ENCODE peak calls at places on chromosomes 13 and 19, in five cellular contexts. J is heart right ventricle, N is colonic mucosa, K is fibroblast of lung, W is aorta. Q is an unnamed sample.

GRCh38 chr19:30518965-30519606 is 146.9 kb downstream of the ZNF536 start:
- DNase-seq in N (no peak), J (no peak), K (no peak), W (no peak), Q (no peak)

GRCh38 chr19:35955881-35956634 is 19.9 kb downstream of the LRFN3 start:
- DNase-seq in K (no peak), N (no peak), J (no peak), W (no peak), Q (no peak)

GRCh38 chr19:35462476-35462953 is 14.5 kb downstream of the FFAR2 start:
- DNase-seq in K (no peak), W (no peak), J (no peak), N (peak; percentile 27), Q (no peak)

GRCh38 chr13:38735655-38736440 is 49.0 kb downstream of the FREM2 start:
- DNase-seq in N (no peak), J (no peak), W (no peak), K (no peak), Q (no peak)

GRCh38 chr19:1883784-1884183 is 1.5 kb downstream of the ABHD17A start:
- DNase-seq in J (no peak), N (no peak), K (no peak), W (no peak), Q (no peak)

GRCh38 chr19:46962030-46962570 is 57.5 kb upstream of the NPAS1 start:
- DNase-seq in N (no peak), K (no peak), J (no peak), W (no peak), Q (no peak)

GRCh38 chr13:98988277-98988676 is 10.4 kb upstream of the DOCK9 start:
- DNase-seq in W (no peak), N (no peak), K (no peak), J (no peak), Q (no peak)

GRCh38 chr13:94112227-94112626 is 367.3 kb downstream of the DCT start:
- DNase-seq in N (no peak), W (no peak), J (peak; percentile 6), K (peak; percentile 95), Q (no peak)

GRCh38 chr13:98187155-98187726 is 10.2 kb upstream of the RNF113B start:
- DNase-seq in N (no peak), J (no peak), W (no peak), K (no peak), Q (no peak)

GRCh38 chr13:67048793-67049150 is 181.4 kb downstream of the PCDH9 start:
- DNase-seq in W (no peak), J (peak; percentile 3), N (no peak), K (peak; percentile 87), Q (no peak)

GRCh38 chr19:42053037-42053935 is 16.7 kb downstream of the GRIK5 start:
- DNase-seq in J (no peak), W (no peak), K (no peak), N (no peak), Q (no peak)

GRCh38 chr13:50921706-50922105 is 12.1 kb downstream of the RNASEH2B start:
- DNase-seq in N (no peak), J (no peak), K (no peak), W (no peak), Q (no peak)

GRCh38 chr13:99577934-99578917 is 77.0 kb downstream of the TM9SF2 start:
- DNase-seq in N (no peak), J (no peak), W (no peak), K (peak; percentile 34), Q (no peak)

GRCh38 chr19:35320285-35320706 is 8.7 kb upstream of the CD22 start:
- DNase-seq in K (no peak), J (no peak), W (no peak), N (no peak), Q (no peak)

GRCh38 chr13:110304256-110304655 is 2.7 kb downstream of the COL4A1 start:
- DNase-seq in K (peak; percentile 84), W (no peak), N (no peak), J (no peak), Q (no peak)

GRCh38 chr19:34044011-34044410 is 128.3 kb upstream of the LSM14A start:
- DNase-seq in N (no peak), W (no peak), K (no peak), J (no peak), Q (no peak)

GRCh38 chr19:8577247-8577646 is at the start of gene MYO1F:
- DNase-seq in W (no peak), K (no peak), J (peak; percentile 47), N (peak; percentile 53), Q (peak; percentile 83)

GRCh38 chr19:53951436-53951835 is 11.3 kb upstream of the CACNG8 start:
- DNase-seq in K (no peak), W (no peak), J (no peak), N (no peak), Q (peak; percentile 2)

GRCh38 chr19:49638360-49638759 is 1.6 kb downstream of the RRAS start:
- DNase-seq in W (no peak), N (peak; percentile 42), K (no peak), J (peak; percentile 32), Q (no peak)

GRCh38 chr19:33133438-33134031 is 1.6 kb downstream of the WDR88 start:
- DNase-seq in K (peak; percentile 51), N (no peak), J (no peak), W (no peak), Q (no peak)

GRCh38 chr19:4097501-4097900 is 26.4 kb downstream of the MAP2K2 start:
- DNase-seq in J (peak; percentile 43), W (peak; percentile 87), K (no peak), N (no peak), Q (no peak)

GRCh38 chr19:7478173-7478842 is 10.5 kb downstream of the PEX11G start:
- DNase-seq in J (no peak), N (no peak), W (no peak), K (no peak), Q (no peak)

GRCh38 chr13:78875792-78876580 is 217.0 kb upstream of the OBI1 start:
- DNase-seq in J (no peak), W (no peak), K (no peak), N (no peak), Q (no peak)

GRCh38 chr13:97324115-97324514 is 102.0 kb downstream of the MBNL2 start:
- DNase-seq in J (no peak), W (no peak), N (no peak), K (no peak), Q (no peak)

GRCh38 chr13:112077729-112078128 is 10.8 kb downstream of the SOX1 start:
- DNase-seq in K (no peak), W (no peak), J (no peak), N (no peak), Q (no peak)
- H3K27me3 ChIP-seq in K (peaks cover 8% of the 10 kb centered on the region), W (no peaks in the 10 kb centered on the region), J (peaks cover 32% of the 10 kb centered on the region), N (peaks cover 45% of the 10 kb centered on the region), Q (peaks cover 77% of the 10 kb centered on the region)

GRCh38 chr19:28118235-28118634 is 1094.7 kb downstream of the UQCRFS1 start:
- DNase-seq in W (no peak), N (no peak), J (no peak), K (no peak), Q (no peak)
- H3K4me1 ChIP-seq in W (no peaks in the 10 kb centered on the region), N (no peaks in the 10 kb centered on the region), J (no peaks in the 10 kb centered on the region), K (no peaks in the 10 kb centered on the region), Q (no peaks in the 10 kb centered on the region)

GRCh38 chr19:48446579-48446978 is 796 bp downstream of the GRWD1 start:
- DNase-seq in J (no peak), K (no peak), W (no peak), N (no peak), Q (no peak)
- H3K27ac ChIP-seq in J (peak overlapping the region; percentile 92), K (peak overlapping the region; percentile 92), W (no peak overlapping the region), N (no peak overlapping the region), Q (peak overlapping the region; percentile 88)

GRCh38 chr13:113754691-113755090 is 4.3 kb upstream of the TMEM255B start:
- DNase-seq in N (no peak), J (no peak), K (no peak), W (peak; percentile 71), Q (peak; percentile 59)

GRCh38 chr13:113754242-113754641 is 4.8 kb upstream of the TMEM255B start:
- DNase-seq in K (no peak), W (peak; percentile 49), N (no peak), J (no peak), Q (no peak)

GRCh38 chr13:113759525-113760137 is 605 bp downstream of the TMEM255B start:
- DNase-seq in N (no peak), W (peak; percentile 81), J (peak; percentile 60), K (peak; percentile 26), Q (peak; percentile 63)

GRCh38 chr13:113758651-113759524 is at the start of gene TMEM255B:
- DNase-seq in W (peak; percentile 97), J (peak; percentile 89), K (peak; percentile 62), N (peak; percentile 92), Q (peak; percentile 94)

DNA sequence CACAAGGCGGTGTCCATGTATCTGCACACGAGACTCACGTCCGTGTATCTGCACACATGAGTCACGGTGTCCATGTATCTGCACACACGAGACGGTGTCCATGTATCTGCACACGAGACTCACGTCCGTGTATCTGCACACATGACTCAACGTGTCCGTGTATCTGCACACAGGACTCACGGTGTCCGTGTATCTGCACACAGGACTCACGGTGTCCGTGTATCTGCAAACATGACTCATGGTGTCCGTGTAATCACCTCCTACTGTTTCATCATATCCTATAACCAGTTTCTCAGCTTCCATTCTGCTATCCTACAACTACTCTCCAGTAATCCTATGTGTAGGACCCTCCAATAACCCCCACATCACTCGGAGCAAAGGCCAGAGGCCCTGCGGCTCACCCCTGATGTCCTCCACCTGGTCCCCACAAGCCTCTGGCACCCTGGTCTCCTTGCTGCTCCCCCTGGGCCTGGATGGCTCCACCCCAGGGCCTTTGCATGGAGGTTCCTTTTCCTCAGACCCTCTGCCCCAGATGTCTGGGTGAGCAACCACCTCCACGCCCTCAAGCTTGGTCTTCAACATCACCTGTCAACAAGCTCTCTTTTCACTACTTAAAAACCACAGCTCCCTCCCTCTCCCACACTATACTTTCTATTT is 2.5 kb upstream of the TMEM255B start:
- DNase-seq in N (no peak), W (peak; percentile 57), J (no peak), K (no peak), Q (peak; percentile 47)
- H3K27me3 ChIP-seq in N (peaks cover 8% of the 10 kb centered on the region), W (no peaks in the 10 kb centered on the region), J (no peaks in the 10 kb centered on the region), K (peaks cover 3% of the 10 kb centered on the region), Q (no peaks in the 10 kb centered on the region)

DNA sequence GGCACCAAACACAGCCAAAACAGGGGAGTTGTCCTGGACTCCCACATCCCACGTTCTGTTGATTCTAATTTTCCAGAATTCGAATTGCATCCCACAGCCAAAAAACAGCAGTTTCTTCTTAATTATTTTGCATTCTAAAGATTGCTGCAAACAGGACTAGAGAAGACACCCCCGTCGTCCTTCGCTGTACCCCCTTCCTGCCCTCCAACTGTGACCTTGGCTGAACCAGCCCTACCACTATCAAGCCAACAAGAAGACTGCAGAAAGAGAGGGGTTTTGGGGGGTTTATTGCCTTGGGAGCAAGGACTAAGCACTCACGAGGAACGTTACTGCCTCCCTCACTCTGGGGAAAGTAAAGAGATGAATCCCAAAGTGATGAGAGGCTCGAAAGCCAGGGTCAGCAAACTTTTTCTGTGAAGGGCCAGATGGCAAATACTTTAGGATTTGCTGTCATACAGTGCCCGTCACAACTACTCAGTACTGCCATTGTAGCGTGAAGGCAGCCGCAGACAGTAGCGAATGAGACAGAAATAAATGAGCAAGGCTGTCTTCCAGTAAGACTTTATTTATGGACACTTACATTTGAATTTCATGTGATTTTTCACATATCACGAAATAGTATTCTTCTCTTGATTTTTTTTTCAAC is 32.5 kb upstream of the KATNAL1 start:
- DNase-seq in J (no peak), K (no peak), N (no peak), W (no peak), Q (no peak)
- H3K4me1 ChIP-seq in J (peaks cover 34% of the 10 kb centered on the region), K (peaks cover 22% of the 10 kb centered on the region), N (no peaks in the 10 kb centered on the region), W (peaks cover 2% of the 10 kb centered on the region), Q (peaks cover 28% of the 10 kb centered on the region)